ENCODE peak calls at places on chromosomes 12 and 14, in four cellular contexts. B, J, Z and P are unnamed samples.

GRCh38 chr12:107179883-107180282 is 86.5 kb upstream of the CRY1 start:
- DNase-seq in B (no peak), J (no peak), Z (no peak), P (no peak)

GRCh38 chr12:102551186-102551585 is 70.8 kb upstream of the IGF1 start:
- DNase-seq in B (no peak), J (no peak), Z (peak), P (no peak)

GRCh38 chr14:63361790-63362189 is 43.1 kb upstream of the GPHB5 start:
- DNase-seq in B (no peak), J (no peak), Z (no peak), P (no peak)

GRCh38 chr12:27180862-27181261 is 63.2 kb upstream of the STK38L start:
- DNase-seq in B (no peak), J (no peak), Z (no peak), P (no peak)

GRCh38 chr12:101490286-101490920 is 15.3 kb downstream of the SPIC start:
- DNase-seq in B (no peak), J (no peak), Z (no peak), P (no peak)

GRCh38 chr14:24351517-24351916 is 11.7 kb upstream of the RIPK3 start:
- DNase-seq in B (no peak), J (no peak), Z (no peak), P (no peak)

GRCh38 chr12:99600388-99600787 is 47.2 kb upstream of the GARIN6 start:
- DNase-seq in B (no peak), J (no peak), Z (no peak), P (no peak)

GRCh38 chr12:131896811-131897270 is 2.4 kb downstream of the ULK1 start:
- DNase-seq in B (no peak), J (no peak), Z (no peak), P (no peak)

GRCh38 chr14:23544511-23545447 is 6.8 kb downstream of the ZFHX2 start:
- DNase-seq in B (no peak), J (no peak), Z (no peak), P (no peak)

GRCh38 chr12:70052931-70053497 is 190.2 kb upstream of the CNOT2 start:
- DNase-seq in B (peak), J (no peak), Z (no peak), P (no peak)

GRCh38 chr14:55000381-55000780 is 26.5 kb downstream of the WDHD1 start:
- DNase-seq in B (no peak), J (no peak), Z (peak), P (no peak)

GRCh38 chr14:75132374-75133086 is 5.7 kb upstream of the NEK9 start:
- DNase-seq in B (peak), J (peak), Z (peak), P (no peak)

GRCh38 chr12:18750087-18750486 is 12.2 kb downstream of the CAPZA3 start:
- DNase-seq in B (no peak), J (no peak), Z (no peak), P (no peak)

GRCh38 chr14:83913466-83913865 is 1616.5 kb upstream of the FLRT2 start:
- DNase-seq in B (no peak), J (no peak), Z (no peak), P (no peak)

GRCh38 chr14:36522347-36522971 is 2.4 kb upstream of the NKX2-1 start:
- DNase-seq in B (no peak), J (no peak), Z (no peak), P (peak)

GRCh38 chr14:52918486-52918885 is 32.4 kb downstream of the FERMT2 start:
- DNase-seq in B (no peak), J (peak), Z (no peak), P (no peak)

GRCh38 chr14:55881577-55882241 is 236.5 kb upstream of the PELI2 start:
- DNase-seq in B (no peak), J (no peak), Z (no peak), P (no peak)

GRCh38 chr12:95788637-95789036 is 1.9 kb downstream of the NTN4 start:
- DNase-seq in B (no peak), J (no peak), Z (no peak), P (no peak)

GRCh38 chr14:55864890-55865655 is 253.1 kb upstream of the PELI2 start:
- DNase-seq in B (no peak), J (no peak), Z (no peak), P (no peak)

GRCh38 chr14:80212025-80212402 is 710 bp upstream of the DIO2 start:
- DNase-seq in B (no peak), J (no peak), Z (peak), P (no peak)

GRCh38 chr12:25100738-25101445 is 94.1 kb downstream of the DNAI7 start:
- DNase-seq in B (no peak), J (no peak), Z (no peak), P (no peak)

GRCh38 chr14:50948205-50948604 is 3.9 kb upstream of the PYGL start:
- DNase-seq in B (no peak), J (no peak), Z (no peak), P (no peak)

GRCh38 chr14:76272774-76273173 is 103.2 kb upstream of the ESRRB start:
- DNase-seq in B (no peak), J (no peak), Z (no peak), P (no peak)

GRCh38 chr14:74620497-74620921 is 8.5 kb upstream of the LTBP2 start:
- DNase-seq in B (no peak), J (no peak), Z (peak), P (no peak)

GRCh38 chr12:118355838-118356237 is 16.9 kb downstream of the TAOK3 start:
- DNase-seq in B (no peak), J (no peak), Z (no peak), P (no peak)

GRCh38 chr12:121809712-121810116 is 5.9 kb downstream of the SETD1B start:
- DNase-seq in B (no peak), J (no peak), Z (no peak), P (no peak)

GRCh38 chr12:89889051-89889450 is 180.4 kb upstream of the ATP2B1 start:
- DNase-seq in B (no peak), J (no peak), Z (no peak), P (no peak)

GRCh38 chr14:94681300-94682060 is 69.3 kb downstream of the SERPINA3 start:
- DNase-seq in B (no peak), J (no peak), Z (no peak), P (peak)

GRCh38 chr14:87866116-87866515 is 126.9 kb downstream of the GALC start:
- DNase-seq in B (no peak), J (no peak), Z (no peak), P (no peak)

GRCh38 chr12:13024151-13024946 is 19.8 kb upstream of the FAM234B start:
- DNase-seq in B (peak), J (no peak), Z (no peak), P (no peak)
- TF ChIP-seq CTCF in B (peak), J (no peak), Z (peak), P (peak)

GRCh38 chr12:103772367-103773108 is 68.5 kb downstream of the NT5DC3 start:
- DNase-seq in B (no peak), J (no peak), Z (no peak), P (no peak)

GRCh38 chr12:103768467-103769123 is 72.4 kb downstream of the NT5DC3 start:
- DNase-seq in B (no peak), J (no peak), Z (no peak), P (no peak)

GRCh38 chr12:103769240-103769945 is 71.6 kb downstream of the NT5DC3 start:
- DNase-seq in B (no peak), J (no peak), Z (no peak), P (no peak)

GRCh38 chr12:103773109-103773905 is 67.7 kb downstream of the NT5DC3 start:
- DNase-seq in B (no peak), J (no peak), Z (peak), P (no peak)

GRCh38 chr12:103771466-103771865 is 69.6 kb downstream of the NT5DC3 start:
- DNase-seq in B (peak), J (no peak), Z (peak), P (no peak)
- TF ChIP-seq CTCF in B (no peak), J (no peak), Z (peak), P (peak)

DNA sequence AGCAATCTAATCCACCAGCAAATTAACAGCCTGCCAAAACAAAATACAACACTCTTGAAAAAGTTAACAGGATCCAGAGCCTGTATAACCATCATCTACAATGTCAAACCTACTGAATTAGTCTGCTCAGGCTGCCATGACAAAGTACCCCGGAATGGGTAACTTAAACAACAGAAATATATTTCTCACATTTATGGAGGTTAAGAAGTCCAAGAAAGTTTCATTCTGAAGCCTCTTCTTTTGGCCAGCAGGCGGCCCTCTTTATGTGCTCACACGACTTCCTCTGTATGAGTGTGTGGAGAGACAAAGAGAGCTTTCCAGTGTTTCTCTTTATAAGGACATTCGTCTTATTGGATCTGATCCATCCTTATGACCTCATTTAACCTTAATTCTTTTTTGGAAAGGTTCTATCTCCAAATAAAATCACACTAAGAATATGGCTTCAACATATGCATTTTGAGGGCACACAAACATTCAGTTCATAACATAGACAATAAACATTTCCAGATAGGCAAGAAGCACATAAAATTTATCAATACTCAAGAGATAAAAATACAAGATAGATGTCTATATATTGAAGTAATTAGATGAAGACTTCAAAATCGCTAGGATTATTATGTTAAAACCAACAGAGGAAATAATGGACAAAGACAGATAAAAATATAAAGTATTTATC is 5.9 kb upstream of the RERG start:
- DNase-seq in B (peak), J (no peak), Z (no peak), P (no peak)
- TF ChIP-seq CTCF in B (peak), J (peak), Z (peak), P (peak)

DNA sequence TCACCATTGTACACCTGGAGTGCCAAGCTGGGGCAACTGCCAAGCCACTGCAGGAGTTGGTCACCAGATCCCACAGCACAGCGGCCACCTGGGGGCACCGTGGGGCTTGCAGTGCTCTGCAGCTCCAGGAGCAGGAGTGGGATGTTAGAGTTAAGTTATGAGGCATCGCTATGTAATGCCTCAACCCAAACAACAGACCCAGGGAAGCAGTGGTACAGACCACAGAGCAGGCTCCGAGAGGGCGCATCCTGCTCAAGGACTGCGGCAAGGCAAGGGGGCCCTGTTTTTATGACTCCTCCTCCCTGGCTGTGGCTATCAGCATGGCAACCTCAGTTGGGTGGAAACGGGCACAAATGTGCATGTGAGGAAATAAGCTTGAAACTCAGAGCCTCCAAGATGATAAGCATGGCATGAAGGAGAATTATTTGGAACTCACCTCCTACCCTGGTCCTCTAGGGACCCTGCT is 63.1 kb downstream of the ARL6IP4 start:
- DNase-seq in B (peak), J (peak), Z (peak), P (peak)
- TF ChIP-seq CTCF in B (peak), J (peak), Z (peak), P (peak)

GRCh38 chr14:61437383-61437782 is 116.0 kb downstream of the PRKCH start:
- DNase-seq in B (no peak), J (no peak), Z (no peak), P (no peak)

GRCh38 chr14:61438497-61438859 is 117.1 kb downstream of the PRKCH start:
- DNase-seq in B (no peak), J (no peak), Z (no peak), P (no peak)

GRCh38 chr14:61439779-61440418 is 118.5 kb downstream of the PRKCH start:
- DNase-seq in B (no peak), J (no peak), Z (no peak), P (no peak)

GRCh38 chr14:61438036-61438435 is 116.7 kb downstream of the PRKCH start:
- DNase-seq in B (no peak), J (no peak), Z (no peak), P (no peak)

GRCh38 chr14:61438860-61439765 is 117.7 kb downstream of the PRKCH start:
- DNase-seq in B (peak), J (no peak), Z (peak), P (no peak)
- TF ChIP-seq CTCF in B (no peak), J (no peak), Z (no peak), P (no peak)

DNA sequence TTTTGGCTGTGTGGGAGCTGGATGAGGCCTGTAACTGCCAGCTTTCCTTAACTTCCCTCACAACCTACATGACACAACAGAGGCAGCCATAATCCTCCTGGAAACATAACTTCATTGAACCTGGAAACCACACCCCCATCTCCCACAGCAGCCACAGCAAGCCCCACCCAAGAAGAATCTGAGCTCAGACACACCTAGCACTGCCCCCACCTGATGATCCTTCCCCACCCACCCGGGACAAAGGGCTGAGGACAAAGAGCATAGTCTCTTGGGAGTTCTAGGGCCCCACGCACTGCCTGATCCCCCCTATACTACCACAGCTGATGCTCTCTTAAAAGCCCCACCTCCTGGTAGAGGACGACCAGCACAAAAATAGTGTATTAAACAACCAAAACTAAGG is 29.6 kb upstream of the TSPAN8 start:
- DNase-seq in B (no peak), J (no peak), Z (no peak), P (no peak)
- TF ChIP-seq CTCF in B (no peak), J (no peak), Z (no peak), P (no peak)

GRCh38 chr14:99606359-99606758 is 2.4 kb upstream of the CCDC85C start:
- DNase-seq in B (no peak), J (no peak), Z (no peak), P (no peak)

GRCh38 chr14:99612065-99612736 is 8.2 kb upstream of the CCDC85C start:
- DNase-seq in B (no peak), J (no peak), Z (no peak), P (no peak)

GRCh38 chr14:99608591-99608990 is 4.6 kb upstream of the CCDC85C start:
- DNase-seq in B (no peak), J (no peak), Z (no peak), P (no peak)

GRCh38 chr14:99611639-99612038 is 7.6 kb upstream of the CCDC85C start:
- DNase-seq in B (no peak), J (no peak), Z (no peak), P (no peak)

DNA sequence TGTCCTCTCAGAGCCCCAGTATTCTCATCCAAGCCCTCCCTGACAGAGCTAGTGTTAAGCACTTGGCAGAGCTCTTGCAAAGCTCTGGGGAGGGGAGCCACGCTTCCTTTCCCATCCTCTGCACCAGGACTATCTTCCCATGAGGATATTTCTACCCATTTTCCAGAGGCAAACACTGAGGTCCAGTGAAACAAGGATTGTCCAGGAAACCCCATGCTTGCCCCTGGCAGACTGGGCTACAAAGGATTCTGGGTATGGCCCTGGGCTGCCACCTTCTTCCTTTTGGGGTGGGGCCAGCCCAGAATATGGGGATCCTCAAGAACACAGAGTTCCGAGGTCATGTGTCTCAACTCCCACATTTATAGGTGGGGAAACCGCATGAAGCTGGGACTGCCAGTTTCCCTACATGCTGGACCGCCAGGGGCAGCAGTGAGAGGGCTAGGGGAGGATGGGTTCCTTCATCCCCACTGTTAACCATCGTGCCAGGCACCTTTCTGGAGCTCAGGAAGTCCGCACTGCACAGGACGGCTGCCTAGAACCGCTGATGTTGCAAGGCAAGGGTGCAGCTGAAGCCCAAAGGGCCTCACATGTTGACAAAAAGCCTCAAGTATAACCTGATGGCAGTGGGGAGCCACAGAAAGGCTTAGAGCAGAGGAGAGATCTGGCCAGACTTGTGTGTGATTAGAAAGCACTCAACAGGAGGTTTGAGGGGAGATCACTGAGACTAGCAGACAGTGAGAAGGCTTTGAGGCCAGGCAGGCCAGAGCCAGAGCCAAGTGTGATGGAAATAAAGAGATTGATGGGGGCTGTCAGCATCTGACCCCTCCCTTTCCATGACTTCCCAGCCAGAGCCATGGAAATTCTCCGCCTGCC is 5.5 kb upstream of the CCDC85C start:
- DNase-seq in B (no peak), J (no peak), Z (no peak), P (no peak)
- TF ChIP-seq CTCF in B (no peak), J (peak), Z (peak), P (no peak)